ENCODE peak calls at places on chromosomes 1 and 21, in four cellular contexts. One of them, this sample, is unnamed.
A peak's percentile ranks its signal among the peaks of the same experiment; 100 is the strongest.

GRCh38 chr1:231420299-231420958 is 1.7 kb downstream of the EGLN1 start:
- DNase-seq in H1: no peak
- DNase-seq in GM12878: no peak
- DNase-seq in HepG2: no peak
- DNase-seq in this sample: peak; percentile 28

GRCh38 chr1:178664278-178664677 is 60.8 kb upstream of the RALGPS2 start:
- DNase-seq in H1: no peak
- DNase-seq in GM12878: peak; percentile 79
- DNase-seq in HepG2: no peak
- DNase-seq in this sample: no peak

GRCh38 chr1:65264197-65264929 is 45.0 kb upstream of the DNAJC6 start:
- DNase-seq in H1: peak; percentile 81
- DNase-seq in GM12878: no peak
- DNase-seq in HepG2: no peak
- DNase-seq in this sample: no peak

GRCh38 chr21:41545500-41546359 is 37.8 kb upstream of the TMPRSS2 start:
- DNase-seq in H1: no peak
- DNase-seq in GM12878: peak; percentile 28
- DNase-seq in HepG2: no peak
- DNase-seq in this sample: no peak

GRCh38 chr1:100313382-100313781 is 38.9 kb upstream of the CDC14A start:
- DNase-seq in H1: no peak
- DNase-seq in GM12878: no peak
- DNase-seq in HepG2: no peak
- DNase-seq in this sample: no peak

GRCh38 chr1:212162635-212163034 is 122.6 kb upstream of the PPP2R5A start:
- DNase-seq in H1: no peak
- DNase-seq in GM12878: peak; percentile 79
- DNase-seq in HepG2: no peak
- DNase-seq in this sample: no peak

GRCh38 chr1:90707363-90707710 is 9.8 kb downstream of the BARHL2 start:
- DNase-seq in H1: peak; percentile 88
- DNase-seq in GM12878: no peak
- DNase-seq in HepG2: peak; percentile 33
- DNase-seq in this sample: peak; percentile 81

GRCh38 chr1:28322209-28322608 is 6.6 kb upstream of the MED18 start:
- DNase-seq in H1: no peak
- DNase-seq in GM12878: peak; percentile 48
- DNase-seq in HepG2: no peak
- DNase-seq in this sample: no peak

GRCh38 chr1:67524143-67525052 is 94.2 kb upstream of the SERBP1 start:
- DNase-seq in H1: no peak
- DNase-seq in GM12878: no peak
- DNase-seq in HepG2: no peak
- DNase-seq in this sample: no peak

GRCh38 chr1:3012511-3013291 is 8.6 kb upstream of the ACTRT2 start:
- DNase-seq in H1: peak; percentile 77
- DNase-seq in GM12878: no peak
- DNase-seq in HepG2: peak; percentile 12
- DNase-seq in this sample: no peak

GRCh38 chr1:170533331-170533730 is 1.4 kb downstream of the GORAB start:
- DNase-seq in H1: no peak
- DNase-seq in GM12878: no peak
- DNase-seq in HepG2: no peak
- DNase-seq in this sample: no peak

GRCh38 chr1:6560267-6560666 is 5.2 kb downstream of the TAS1R1 start:
- DNase-seq in H1: no peak
- DNase-seq in GM12878: no peak
- DNase-seq in HepG2: no peak
- DNase-seq in this sample: no peak

GRCh38 chr1:6554031-6554906 is at the start of gene NOL9:
- DNase-seq in H1: peak; percentile 99
- DNase-seq in GM12878: peak; percentile 68
- DNase-seq in HepG2: peak; percentile 84
- DNase-seq in this sample: peak; percentile 81

GRCh38 chr1:6557597-6557996 is 2.5 kb downstream of the TAS1R1 start:
- DNase-seq in H1: no peak
- DNase-seq in GM12878: no peak
- DNase-seq in HepG2: no peak
- DNase-seq in this sample: no peak

GRCh38 chr1:6554907-6555778 is at the start of gene TAS1R1:
- DNase-seq in H1: no peak
- DNase-seq in GM12878: no peak
- DNase-seq in HepG2: no peak
- DNase-seq in this sample: no peak
- TF ChIP-seq YY1 in H1: no peak
- TF ChIP-seq YY1 in GM12878: no peak
- TF ChIP-seq YY1 in HepG2: no peak
- TF ChIP-seq YY1 in this sample: no peak

DNA sequence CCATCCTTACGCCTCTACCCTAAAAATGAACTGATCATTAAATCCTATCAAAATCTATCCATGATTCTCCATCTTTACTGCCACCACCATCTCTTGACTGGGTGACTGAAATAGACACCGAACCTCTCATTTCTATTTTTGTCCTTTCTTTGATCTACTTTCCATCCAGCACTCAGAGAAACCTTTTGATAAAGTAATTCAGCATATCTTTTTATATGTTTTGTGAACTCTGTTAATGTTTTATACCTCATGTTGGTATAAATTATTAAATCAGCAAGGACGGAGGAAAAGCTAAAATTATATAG is 13.0 kb downstream of the PCNX2 start:
- DNase-seq in H1: no peak
- DNase-seq in GM12878: no peak
- DNase-seq in HepG2: no peak
- DNase-seq in this sample: no peak
- TF ChIP-seq SUZ12 in H1: no peak
- TF ChIP-seq SUZ12 in GM12878: no peak
- TF ChIP-seq SUZ12 in HepG2: no peak
- TF ChIP-seq SUZ12 in this sample: no peak

DNA sequence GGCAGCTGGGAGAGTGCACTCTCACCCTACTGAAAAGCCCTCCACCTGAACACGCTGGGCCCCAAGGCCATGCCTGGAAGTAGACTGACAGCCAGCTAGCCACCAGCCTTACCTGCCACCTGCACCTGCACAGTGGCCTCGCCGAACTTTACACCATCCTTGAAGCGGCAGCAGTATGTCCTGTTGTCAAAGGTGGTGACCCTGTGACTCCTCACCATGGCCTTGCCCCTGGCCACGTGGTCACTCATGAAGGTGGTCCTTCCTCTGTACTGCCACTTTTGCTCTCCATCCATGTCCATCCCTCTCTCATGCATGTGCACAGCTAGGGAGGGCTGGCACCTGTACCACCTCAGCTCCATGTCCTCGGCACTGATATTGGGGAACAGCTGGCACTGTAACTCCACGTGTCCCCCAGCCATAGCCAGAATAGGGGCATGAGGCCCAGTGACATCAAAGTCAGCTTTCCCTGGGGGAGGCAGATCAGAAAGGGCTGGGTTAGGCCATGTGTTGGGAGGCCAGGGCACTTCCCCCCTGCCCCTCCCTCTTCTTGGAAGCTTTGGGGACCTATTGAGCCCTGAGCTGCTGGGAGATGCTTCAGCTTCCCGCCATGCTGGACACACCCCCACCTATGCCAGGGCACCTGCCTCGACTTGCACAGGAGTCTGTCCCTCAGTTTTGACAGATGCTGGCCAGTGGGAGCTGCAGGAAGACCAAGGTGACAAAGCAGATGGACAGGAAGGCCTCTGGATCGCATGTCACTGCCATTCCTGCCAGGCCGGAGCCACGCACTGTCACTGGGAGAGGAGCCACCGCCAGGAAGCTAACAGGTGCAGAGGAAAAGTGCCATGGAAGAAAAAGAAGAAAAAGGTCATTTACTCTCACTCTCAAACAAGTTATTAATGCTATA is 24.6 kb downstream of the RNF187 start:
- DNase-seq in H1: no peak
- DNase-seq in GM12878: no peak
- DNase-seq in HepG2: no peak
- DNase-seq in this sample: no peak
- TF ChIP-seq YY1 in H1: no peak
- TF ChIP-seq YY1 in GM12878: no peak
- TF ChIP-seq YY1 in HepG2: no peak
- TF ChIP-seq YY1 in this sample: no peak

GRCh38 chr1:187001198-187001904 is 172.6 kb downstream of the PLA2G4A start:
- DNase-seq in H1: no peak
- DNase-seq in GM12878: no peak
- DNase-seq in HepG2: no peak
- DNase-seq in this sample: no peak

GRCh38 chr1:186994816-186995361 is 166.1 kb downstream of the PLA2G4A start:
- DNase-seq in H1: no peak
- DNase-seq in GM12878: no peak
- DNase-seq in HepG2: no peak
- DNase-seq in this sample: no peak

GRCh38 chr1:187003353-187003752 is 174.6 kb downstream of the PLA2G4A start:
- DNase-seq in H1: no peak
- DNase-seq in GM12878: no peak
- DNase-seq in HepG2: no peak
- DNase-seq in this sample: no peak

GRCh38 chr1:186999506-186999905 is 170.8 kb downstream of the PLA2G4A start:
- DNase-seq in H1: no peak
- DNase-seq in GM12878: no peak
- DNase-seq in HepG2: no peak
- DNase-seq in this sample: no peak

GRCh38 chr1:186997877-186998276 is 169.1 kb downstream of the PLA2G4A start:
- DNase-seq in H1: no peak
- DNase-seq in GM12878: no peak
- DNase-seq in HepG2: no peak
- DNase-seq in this sample: no peak
- TF ChIP-seq SUZ12 in H1: no peak
- TF ChIP-seq SUZ12 in GM12878: no peak
- TF ChIP-seq SUZ12 in HepG2: no peak
- TF ChIP-seq SUZ12 in this sample: no peak

DNA sequence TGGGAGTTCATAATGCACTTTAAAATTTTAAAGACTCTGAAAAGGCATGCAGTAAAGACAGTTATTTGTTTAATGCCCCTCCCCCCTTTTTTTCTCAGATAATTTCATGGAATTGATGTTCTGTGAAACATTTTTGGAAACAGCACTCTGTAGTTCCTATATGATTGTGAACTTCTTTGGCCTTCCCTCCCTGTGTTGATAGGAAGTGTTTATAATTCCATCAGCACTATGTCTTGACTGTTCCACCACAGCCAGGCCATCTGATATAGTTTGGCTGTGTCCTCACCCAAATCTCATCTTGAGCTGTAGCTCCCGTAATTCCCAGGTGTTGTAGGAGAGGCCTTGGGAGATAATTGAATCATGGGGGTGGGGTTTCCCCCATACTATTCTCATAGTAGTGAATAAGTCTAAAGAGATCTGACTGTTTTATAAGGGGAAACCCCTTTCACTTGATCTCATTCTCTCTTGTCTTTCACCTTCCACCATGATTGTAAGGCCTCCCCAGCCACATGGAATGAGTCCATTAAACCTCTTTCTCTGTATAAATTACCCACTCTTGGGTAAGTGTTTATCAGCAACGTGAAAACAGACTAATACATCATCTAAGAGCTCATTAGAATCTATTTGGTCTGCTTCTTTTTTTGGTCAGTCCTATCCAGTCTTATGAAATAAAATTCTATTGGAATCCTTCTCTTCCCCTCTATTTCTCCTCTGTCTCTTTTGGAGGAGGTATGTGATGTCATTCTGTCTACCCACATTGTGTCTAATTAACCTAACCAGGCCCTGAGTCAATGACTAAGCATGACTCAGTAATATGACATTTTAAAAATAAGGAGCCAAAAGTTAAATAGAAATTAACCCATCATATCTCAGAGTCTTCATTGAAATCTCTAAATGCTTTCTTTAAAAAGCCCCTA is 8.9 kb downstream of the CCDC185 start:
- DNase-seq in H1: no peak
- DNase-seq in GM12878: no peak
- DNase-seq in HepG2: no peak
- DNase-seq in this sample: no peak
- TF ChIP-seq YY1 in H1: no peak
- TF ChIP-seq YY1 in GM12878: no peak
- TF ChIP-seq YY1 in HepG2: no peak
- TF ChIP-seq YY1 in this sample: no peak

DNA sequence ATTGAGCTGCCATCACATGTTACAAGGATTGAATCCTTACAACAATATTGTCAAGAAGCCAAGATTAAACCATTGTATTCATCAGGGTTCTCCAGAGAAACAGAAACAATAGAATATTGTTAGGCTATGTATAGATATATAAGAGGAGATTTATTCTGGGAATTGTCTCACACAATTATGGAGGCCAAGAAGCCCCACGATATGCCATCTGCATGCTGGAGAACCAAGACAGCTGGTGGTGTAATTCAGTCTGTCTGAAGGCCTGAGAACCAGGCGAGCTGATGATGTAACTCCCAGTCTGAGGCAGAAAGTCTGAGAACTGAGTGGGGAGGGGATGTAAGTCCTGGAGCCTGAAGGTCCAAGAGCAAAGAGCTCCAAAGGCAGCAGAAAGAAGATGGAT is 14.5 kb upstream of the TTF2 start:
- DNase-seq in H1: no peak
- DNase-seq in GM12878: no peak
- DNase-seq in HepG2: no peak
- DNase-seq in this sample: no peak
- TF ChIP-seq SUZ12 in H1: no peak
- TF ChIP-seq SUZ12 in GM12878: no peak
- TF ChIP-seq SUZ12 in HepG2: no peak
- TF ChIP-seq SUZ12 in this sample: no peak

GRCh38 chr1:198798923-198799386 is 160.1 kb downstream of the PTPRC start:
- DNase-seq in H1: no peak
- DNase-seq in GM12878: peak; percentile 57
- DNase-seq in HepG2: no peak
- DNase-seq in this sample: no peak

GRCh38 chr1:198797656-198798055 is 158.8 kb downstream of the PTPRC start:
- DNase-seq in H1: no peak
- DNase-seq in GM12878: no peak
- DNase-seq in HepG2: no peak
- DNase-seq in this sample: no peak

GRCh38 chr1:198788561-198789064 is 149.8 kb downstream of the PTPRC start:
- DNase-seq in H1: peak; percentile 53
- DNase-seq in GM12878: no peak
- DNase-seq in HepG2: no peak
- DNase-seq in this sample: peak; percentile 33

GRCh38 chr1:198794498-198794897 is 155.7 kb downstream of the PTPRC start:
- DNase-seq in H1: no peak
- DNase-seq in GM12878: no peak
- DNase-seq in HepG2: no peak
- DNase-seq in this sample: no peak
- TF ChIP-seq YY1 in H1: no peak
- TF ChIP-seq YY1 in GM12878: no peak
- TF ChIP-seq YY1 in HepG2: no peak
- TF ChIP-seq YY1 in this sample: no peak

GRCh38 chr1:88300864-88301263 is 383.2 kb upstream of the PKN2 start:
- DNase-seq in H1: no peak
- DNase-seq in GM12878: no peak
- DNase-seq in HepG2: no peak
- DNase-seq in this sample: no peak

GRCh38 chr1:88302843-88303486 is 381.1 kb upstream of the PKN2 start:
- DNase-seq in H1: no peak
- DNase-seq in GM12878: no peak
- DNase-seq in HepG2: peak; percentile 8
- DNase-seq in this sample: no peak
- TF ChIP-seq SUZ12 in H1: no peak
- TF ChIP-seq SUZ12 in GM12878: no peak
- TF ChIP-seq SUZ12 in HepG2: no peak
- TF ChIP-seq SUZ12 in this sample: no peak

GRCh38 chr1:205988585-205988995 is 14.6 kb downstream of the RAB7B start:
- DNase-seq in H1: no peak
- DNase-seq in GM12878: no peak
- DNase-seq in HepG2: no peak
- DNase-seq in this sample: no peak
- TF ChIP-seq YY1 in H1: no peak
- TF ChIP-seq YY1 in GM12878: no peak
- TF ChIP-seq YY1 in HepG2: no peak
- TF ChIP-seq YY1 in this sample: no peak

This sample was measured in NT2/D1.